ENCODE peak calls at places on chromosomes 16 and 17, in four cellular contexts. One of them, this sample, is unnamed.

GRCh38 chr17:539766-540165 is 174.9 kb downstream of the VPS53 start:
- DNase-seq in H1: no peak
- DNase-seq in H9: no peak
- DNase-seq in IMR-90: no peak
- DNase-seq in this sample: no peak

GRCh38 chr17:65901394-65901793 is 290.5 kb downstream of the CEP112 start:
- DNase-seq in H1: no peak
- DNase-seq in H9: no peak
- DNase-seq in IMR-90: no peak
- DNase-seq in this sample: no peak

GRCh38 chr16:14057878-14058382 is 13.2 kb upstream of the MRTFB start:
- DNase-seq in H1: no peak
- DNase-seq in H9: no peak
- DNase-seq in IMR-90: no peak
- DNase-seq in this sample: no peak

GRCh38 chr16:88754912-88755744 is 29.9 kb downstream of the PIEZO1 start:
- DNase-seq in H1: no peak
- DNase-seq in H9: peak; percentile 81
- DNase-seq in IMR-90: peak; percentile 63
- DNase-seq in this sample: no peak

GRCh38 chr16:16090238-16090637 is 133.1 kb downstream of the ABCC6 start:
- DNase-seq in H1: no peak
- DNase-seq in H9: no peak
- DNase-seq in IMR-90: no peak
- DNase-seq in this sample: no peak

GRCh38 chr17:83195330-83196087 is 116.1 kb downstream of the METRNL start:
- DNase-seq in H1: no peak
- DNase-seq in H9: no peak
- DNase-seq in IMR-90: no peak
- DNase-seq in this sample: no peak

GRCh38 chr16:47617732-47618131 is 156.6 kb downstream of the PHKB start:
- DNase-seq in H1: no peak
- DNase-seq in H9: no peak
- DNase-seq in IMR-90: no peak
- DNase-seq in this sample: peak; percentile 73

GRCh38 chr16:86662740-86663139 is 84.4 kb downstream of the FOXL1 start:
- DNase-seq in H1: no peak
- DNase-seq in H9: no peak
- DNase-seq in IMR-90: no peak
- DNase-seq in this sample: no peak

GRCh38 chr16:57956270-57956808 is 14.6 kb downstream of the CNGB1 start:
- DNase-seq in H1: no peak
- DNase-seq in H9: no peak
- DNase-seq in IMR-90: no peak
- DNase-seq in this sample: no peak

GRCh38 chr17:28173801-28174200 is 131.3 kb downstream of the NLK start:
- DNase-seq in H1: no peak
- DNase-seq in H9: no peak
- DNase-seq in IMR-90: no peak
- DNase-seq in this sample: peak; percentile 29

GRCh38 chr16:20901441-20902112 is 1.0 kb downstream of the LYRM1 start:
- DNase-seq in H1: no peak
- DNase-seq in H9: peak; percentile 57
- DNase-seq in IMR-90: peak; percentile 54
- DNase-seq in this sample: peak; percentile 80

GRCh38 chr17:46777943-46778915 is 40.3 kb downstream of the WNT3 start:
- DNase-seq in H1: no peak
- DNase-seq in H9: no peak
- DNase-seq in IMR-90: no peak
- DNase-seq in this sample: peak; percentile 71

GRCh38 chr17:31061678-31062077 is 33.1 kb upstream of the NF1 start:
- DNase-seq in H1: no peak
- DNase-seq in H9: peak; percentile 78
- DNase-seq in IMR-90: no peak
- DNase-seq in this sample: peak; percentile 48

GRCh38 chr17:29588561-29589411 is 662 bp downstream of the GIT1 start:
- DNase-seq in H1: no peak
- DNase-seq in H9: no peak
- DNase-seq in IMR-90: peak; percentile 29
- DNase-seq in this sample: peak; percentile 62

DNA sequence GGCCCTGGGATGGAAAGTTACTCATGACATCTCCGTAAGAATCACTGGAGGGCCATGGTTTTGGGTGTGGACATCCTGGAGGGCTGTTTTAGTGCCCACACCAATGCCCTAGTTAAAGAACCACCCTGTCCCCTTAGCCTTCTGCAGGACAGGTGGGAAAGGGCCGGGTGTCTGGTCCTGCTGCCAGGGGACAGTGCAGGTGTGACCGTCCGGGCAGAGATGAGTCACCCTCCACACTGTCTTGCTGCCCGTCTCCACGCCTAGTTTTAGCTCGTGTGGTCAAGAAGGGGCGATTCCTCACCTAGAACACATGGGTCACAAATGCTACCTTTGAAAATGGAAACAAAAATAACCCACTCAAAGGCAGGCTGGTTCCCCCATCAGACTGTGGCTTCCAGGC is 17.0 kb downstream of the CEP295NL start:
- DNase-seq in H1: no peak
- DNase-seq in H9: no peak
- DNase-seq in IMR-90: no peak
- DNase-seq in this sample: no peak
- H3K4ac ChIP-seq in H1: no peak overlapping the region
- H3K4ac ChIP-seq in H9: no peak overlapping the region
- H3K4ac ChIP-seq in IMR-90: peak overlapping the region; percentile 40
- H3K4ac ChIP-seq in this sample: no peak overlapping the region

DNA sequence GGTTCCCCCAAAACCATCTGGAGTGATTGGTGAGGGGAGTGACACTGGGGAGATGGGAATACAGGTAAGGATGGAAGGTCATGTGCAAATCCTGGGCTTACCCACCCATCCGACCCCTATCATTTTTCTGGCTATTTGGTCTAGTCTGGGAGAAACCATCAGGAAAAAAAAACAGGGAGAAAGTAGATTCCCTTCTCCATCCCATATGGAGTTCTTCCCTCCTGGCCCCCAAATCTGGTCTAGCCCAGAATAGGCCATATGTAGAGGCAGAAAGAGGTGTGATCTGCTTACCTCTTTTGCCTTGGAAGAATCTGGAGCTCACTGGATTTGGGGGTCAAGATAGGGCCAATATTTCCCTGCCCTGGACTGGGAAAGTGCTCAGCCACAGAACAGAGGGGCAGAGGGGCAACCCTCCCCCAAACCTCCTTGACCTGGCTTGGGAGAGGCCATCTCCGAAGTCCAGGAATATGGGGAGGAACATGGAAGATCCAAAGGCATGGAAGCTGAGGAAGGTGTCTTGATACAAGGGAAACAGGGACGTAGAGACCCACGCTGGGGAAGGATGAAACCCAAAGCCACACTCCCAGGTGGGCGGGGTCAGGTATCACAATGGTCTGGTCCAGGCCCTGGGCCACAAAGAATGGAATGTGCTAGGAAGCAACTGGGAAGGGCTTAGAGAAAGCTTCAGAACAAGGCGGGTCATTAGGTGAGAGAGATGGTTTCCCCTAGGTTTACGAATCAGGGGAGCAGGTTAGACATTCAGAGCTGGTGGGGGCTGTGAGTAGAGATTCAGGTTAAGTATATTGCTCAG is 16.2 kb downstream of the CHRNB1 start:
- DNase-seq in H1: no peak
- DNase-seq in H9: peak; percentile 82
- DNase-seq in IMR-90: no peak
- DNase-seq in this sample: peak; percentile 65
- H4K5ac ChIP-seq in H1: no peak overlapping the region
- H4K5ac ChIP-seq in H9: no peak overlapping the region
- H4K5ac ChIP-seq in IMR-90: no peak overlapping the region
- H4K5ac ChIP-seq in this sample: peak overlapping the region; percentile 56

GRCh38 chr17:14745541-14745940 is 444.7 kb downstream of the HS3ST3B1 start:
- DNase-seq in H1: no peak
- DNase-seq in H9: no peak
- DNase-seq in IMR-90: peak; percentile 43
- DNase-seq in this sample: no peak

GRCh38 chr17:14746784-14747575 is 446.1 kb downstream of the HS3ST3B1 start:
- DNase-seq in H1: no peak
- DNase-seq in H9: no peak
- DNase-seq in IMR-90: no peak
- DNase-seq in this sample: no peak

GRCh38 chr17:14747576-14747940 is 446.7 kb downstream of the HS3ST3B1 start:
- DNase-seq in H1: no peak
- DNase-seq in H9: no peak
- DNase-seq in IMR-90: peak; percentile 25
- DNase-seq in this sample: no peak

GRCh38 chr17:14745122-14745521 is 444.2 kb downstream of the HS3ST3B1 start:
- DNase-seq in H1: no peak
- DNase-seq in H9: no peak
- DNase-seq in IMR-90: peak; percentile 46
- DNase-seq in this sample: no peak

DNA sequence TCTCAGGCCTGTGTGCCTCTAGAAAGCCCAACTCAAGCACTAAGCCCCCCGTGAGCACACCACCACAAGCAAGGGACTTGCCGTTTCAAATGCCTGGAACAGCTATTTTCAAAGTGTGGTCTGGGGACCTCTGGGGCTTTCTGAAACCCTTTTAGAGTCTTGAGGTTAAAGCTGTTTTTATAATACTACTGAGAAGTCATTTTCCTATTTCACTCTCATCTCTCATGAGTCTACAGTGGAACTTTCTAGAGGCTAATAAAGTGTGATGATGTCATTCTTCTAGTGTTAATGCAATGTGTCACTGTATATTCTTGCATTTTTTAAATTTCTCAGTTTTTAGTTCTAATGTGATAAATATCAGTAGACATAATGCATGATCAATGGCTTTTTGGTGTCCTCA is 443.8 kb downstream of the HS3ST3B1 start:
- DNase-seq in H1: no peak
- DNase-seq in H9: no peak
- DNase-seq in IMR-90: peak; percentile 40
- DNase-seq in this sample: no peak
- H3K4ac ChIP-seq in H1: no peak overlapping the region
- H3K4ac ChIP-seq in H9: no peak overlapping the region
- H3K4ac ChIP-seq in IMR-90: peak overlapping the region; percentile 80
- H3K4ac ChIP-seq in this sample: no peak overlapping the region

GRCh38 chr17:63621229-63621683 is 961 bp upstream of the MAP3K3 start:
- DNase-seq in H1: no peak
- DNase-seq in H9: no peak
- DNase-seq in IMR-90: no peak
- DNase-seq in this sample: peak; percentile 95
- H4K5ac ChIP-seq in H1: peak overlapping the region; percentile 95
- H4K5ac ChIP-seq in H9: no peak overlapping the region
- H4K5ac ChIP-seq in IMR-90: peak overlapping the region; percentile 3
- H4K5ac ChIP-seq in this sample: no peak overlapping the region

DNA sequence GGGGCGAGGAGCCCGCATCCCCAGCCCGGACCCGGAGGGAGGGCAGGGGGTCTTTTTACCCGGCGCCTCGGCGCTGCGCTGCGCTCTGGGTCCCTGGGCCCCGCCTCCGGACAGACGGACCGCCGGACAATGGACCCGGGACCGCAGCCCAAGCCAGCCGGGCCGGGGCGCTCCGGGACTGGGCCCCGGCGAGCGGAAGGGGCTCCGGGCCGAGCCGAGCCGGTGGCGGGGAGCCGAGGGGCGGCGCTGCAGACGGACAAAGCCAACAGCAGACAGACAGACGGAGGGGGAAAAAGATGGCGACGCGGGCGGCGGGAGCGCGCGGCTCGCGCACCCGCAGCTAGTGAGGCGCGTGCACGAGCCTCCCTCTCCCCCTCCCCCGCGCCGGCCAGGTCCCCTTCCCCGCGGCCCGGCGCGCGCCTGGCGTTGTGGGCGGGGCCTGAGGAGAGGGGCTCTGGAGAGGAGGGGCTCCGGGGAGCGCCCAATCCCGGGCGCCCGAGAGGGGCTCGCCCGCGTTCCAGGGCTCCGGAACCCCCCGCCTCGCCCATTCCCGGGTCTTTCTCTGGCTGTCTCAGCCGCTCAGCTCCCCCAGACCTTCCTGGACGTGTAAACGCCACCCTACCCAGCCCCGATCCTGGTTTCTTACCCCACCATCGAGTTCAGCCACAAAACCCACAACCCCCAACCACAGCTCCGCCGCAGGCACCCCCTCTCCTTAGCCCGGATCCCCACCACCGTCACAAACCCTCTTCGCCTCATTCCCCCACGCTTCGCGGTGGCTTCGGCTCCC is at the start of gene ZNF821:
- DNase-seq in H1: peak; percentile 73
- DNase-seq in H9: peak; percentile 92
- DNase-seq in IMR-90: peak; percentile 64
- DNase-seq in this sample: peak; percentile 96
- H3K4ac ChIP-seq in H1: peak within 1 kb of the TSS; percentile 72
- H3K4ac ChIP-seq in H9: no peak within 1 kb of the TSS
- H3K4ac ChIP-seq in IMR-90: peak within 1 kb of the TSS; percentile 58
- H3K4ac ChIP-seq in this sample: peak within 1 kb of the TSS; percentile 74

DNA sequence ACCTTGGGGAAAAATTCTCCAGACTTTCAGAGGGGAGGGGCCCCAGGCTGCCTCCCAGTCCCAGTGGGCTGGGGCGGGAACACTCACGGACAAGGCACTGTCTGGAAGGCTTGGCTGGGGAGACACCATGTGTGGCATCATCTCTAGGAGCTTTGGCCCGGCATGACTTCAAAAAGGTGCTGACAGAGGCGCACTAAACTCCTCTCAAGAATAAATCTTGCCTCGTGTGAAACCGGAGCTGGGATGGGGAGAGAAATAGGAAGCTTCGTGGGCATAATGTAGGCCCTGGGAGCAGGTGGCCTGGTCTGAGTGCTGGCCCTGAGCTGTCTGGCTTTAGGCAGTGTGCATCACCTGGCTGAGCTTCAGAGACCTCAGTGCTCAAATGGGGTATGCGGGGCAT is 5.7 kb downstream of the WSCD1 start:
- DNase-seq in H1: no peak
- DNase-seq in H9: no peak
- DNase-seq in IMR-90: no peak
- DNase-seq in this sample: no peak
- H4K5ac ChIP-seq in H1: no peak overlapping the region
- H4K5ac ChIP-seq in H9: no peak overlapping the region
- H4K5ac ChIP-seq in IMR-90: no peak overlapping the region
- H4K5ac ChIP-seq in this sample: no peak overlapping the region